ENCODE peak calls at places on chromosomes 6 and 20, in nine cellular contexts. C is Panc1, V is SK-N-SH, P is K562, S is stomach, N is breast epithelium, O is esophagus muscularis mucosa, Z is HL-60, K is HepG2. A is an unnamed sample.

GRCh38 chr6:164130151-164130550 is 715.6 kb downstream of the QKI start:
- DNase-seq in S (no peak), K (no peak), O (no peak), N (no peak), V (peak; percentile 52), C (no peak), P (no peak), Z (no peak), A (no peak)

GRCh38 chr6:168035661-168036616 is 38.5 kb downstream of the KIF25 start:
- DNase-seq in O (no peak), V (peak; percentile 59), P (peak; percentile 55), S (no peak), N (no peak), C (no peak), Z (no peak), K (no peak), A (no peak)

GRCh38 chr6:91020741-91021140 is 433.9 kb upstream of the MAP3K7 start:
- DNase-seq in Z (no peak), N (no peak), V (no peak), K (no peak), P (no peak), C (no peak), O (no peak), S (no peak), A (no peak)

GRCh38 chr6:143196525-143197225 is 136.0 kb downstream of the AIG1 start:
- DNase-seq in K (no peak), V (no peak), S (no peak), O (no peak), P (no peak), Z (no peak), N (no peak), C (no peak), A (no peak)

GRCh38 chr20:39424923-39425678 is 463.0 kb downstream of the DHX35 start:
- DNase-seq in N (no peak), C (no peak), O (no peak), K (no peak), V (no peak), S (no peak), P (no peak), Z (no peak), A (no peak)

GRCh38 chr20:40691566-40692239 is 2.7 kb upstream of the MAFB start:
- DNase-seq in N (no peak), C (no peak), S (no peak), Z (no peak), P (no peak), V (no peak), K (no peak), O (no peak), A (no peak)

GRCh38 chr20:9235518-9235917 is 166.6 kb downstream of the PLCB4 start:
- DNase-seq in N (no peak), O (no peak), S (no peak), Z (no peak), K (no peak), C (no peak), V (no peak), P (no peak), A (no peak)

GRCh38 chr6:27250277-27250954 is 2.9 kb downstream of the PRSS16 start:
- DNase-seq in C (no peak), P (no peak), N (no peak), V (peak; percentile 27), Z (no peak), O (no peak), S (no peak), K (no peak), A (no peak)

GRCh38 chr6:42781546-42781810 is 374 bp upstream of the BICRAL start:
- DNase-seq in K (no peak), O (no peak), P (peak; percentile 40), Z (no peak), C (no peak), V (peak; percentile 54), S (no peak), N (no peak), A (no peak)

GRCh38 chr6:168440520-168441433 is at the start of gene SMOC2:
- DNase-seq in N (no peak), V (peak; percentile 82), C (no peak), K (no peak), P (no peak), Z (no peak), O (no peak), S (no peak), A (no peak)

GRCh38 chr20:4087923-4088322 is 72.6 kb upstream of the RNF24 start:
- DNase-seq in V (no peak), C (no peak), O (no peak), Z (no peak), S (no peak), N (no peak), P (no peak), K (no peak), A (no peak)

GRCh38 chr6:52077180-52077884 is 10.1 kb downstream of the PKHD1 start:
- DNase-seq in V (peak; percentile 3), C (no peak), O (no peak), K (no peak), Z (no peak), S (no peak), P (no peak), N (no peak), A (no peak)

GRCh38 chr20:48750941-48751620 is 76.7 kb downstream of the PREX1 start:
- DNase-seq in Z (peak; percentile 79), N (no peak), O (no peak), C (no peak), S (peak; percentile 51), K (no peak), P (no peak), V (peak; percentile 28), A (no peak)

GRCh38 chr20:34907616-34908469 is 31.4 kb downstream of the ACSS2 start:
- DNase-seq in S (peak; percentile 76), N (peak; percentile 62), V (peak; percentile 82), K (peak; percentile 26), P (no peak), Z (peak; percentile 12), O (no peak), C (peak; percentile 76), A (no peak)

GRCh38 chr6:119138906-119139541 is 60.6 kb upstream of the FAM184A start:
- DNase-seq in V (no peak), K (no peak), Z (no peak), N (no peak), C (no peak), P (no peak), O (no peak), S (no peak), A (no peak)

GRCh38 chr6:138571174-138571573 is 71.9 kb upstream of the NHSL1 start:
- DNase-seq in V (no peak), K (peak; percentile 53), S (no peak), Z (no peak), C (no peak), P (no peak), N (no peak), O (no peak), A (no peak)

GRCh38 chr6:168028181-168028580 is 30.7 kb downstream of the KIF25 start:
- DNase-seq in O (peak; percentile 75), S (no peak), K (no peak), V (no peak), N (no peak), P (no peak), C (no peak), Z (no peak), A (peak; percentile 43)

GRCh38 chr6:146543211-146543939 is at the start of gene RAB32:
- DNase-seq in S (peak; percentile 94), O (peak; percentile 96), Z (peak; percentile 61), V (peak; percentile 95), N (peak; percentile 87), K (peak; percentile 89), P (peak; percentile 88), C (no peak), A (no peak)
- TF ChIP-seq POLR2AphosphoS5 in S (peak; percentile 59), O (peak; percentile 76), Z (peak; percentile 15), V (peak; percentile 23), N (no peak), K (no peak), P (no peak), C (peak; percentile 59), A (no peak)

GRCh38 chr20:54019127-54019526 is 51.3 kb downstream of the BCAS1 start:
- DNase-seq in P (no peak), S (no peak), V (no peak), O (no peak), Z (no peak), N (no peak), C (no peak), K (no peak), A (no peak)
- TF ChIP-seq POLR2AphosphoS5 in P (no peak), S (no peak), V (no peak), O (no peak), Z (no peak), N (no peak), C (no peak), K (no peak), A (no peak)

DNA sequence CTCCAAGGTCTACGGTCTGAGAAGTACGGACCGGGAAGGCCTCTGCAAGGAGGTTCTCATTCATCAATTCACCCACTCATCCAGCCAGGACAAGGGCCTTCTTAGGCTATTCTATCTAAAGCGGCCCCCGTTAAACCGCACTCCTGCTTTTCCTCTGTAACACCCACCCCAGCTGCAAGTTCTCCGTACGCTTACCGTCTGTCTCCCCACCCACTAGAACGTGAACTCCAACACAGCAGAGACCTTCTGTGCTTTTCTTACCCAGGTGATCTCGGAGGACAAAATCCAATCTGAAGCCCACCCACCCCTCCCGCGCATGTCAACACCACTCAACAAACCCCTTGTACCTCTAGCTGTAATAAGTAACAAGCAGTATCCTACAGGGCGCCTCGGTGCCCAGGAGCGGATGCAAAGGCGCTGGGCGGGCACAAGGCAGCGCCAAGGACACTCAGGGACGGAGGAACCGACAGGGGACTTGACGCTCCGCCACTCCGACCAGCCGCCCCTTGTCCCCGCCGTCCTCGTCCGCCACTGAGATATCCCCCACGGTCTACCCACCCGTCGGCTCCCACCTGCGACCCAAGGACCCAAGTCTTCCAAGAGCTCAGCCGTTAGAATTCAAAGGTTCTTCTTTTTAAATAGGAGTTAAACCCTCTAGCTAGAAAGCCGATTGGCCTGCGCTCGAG is at the start of gene AURKA:
- DNase-seq in K (peak; percentile 24), O (peak; percentile 91), N (no peak), V (no peak), S (no peak), C (no peak), Z (no peak), P (no peak), A (no peak)
- TF ChIP-seq POLR2AphosphoS5 in K (peak; percentile 82), O (no peak), N (no peak), V (peak; percentile 55), S (no peak), C (peak; percentile 83), Z (no peak), P (peak; percentile 58), A (no peak)

GRCh38 chr20:31663838-31664695 is 26.4 kb downstream of the COX4I2 start:
- DNase-seq in P (no peak), V (no peak), O (no peak), K (peak; percentile 97), C (no peak), S (peak; percentile 79), N (no peak), Z (no peak), A (no peak)
- TF ChIP-seq POLR2AphosphoS5 in P (no peak), V (no peak), O (no peak), K (peak; percentile 60), C (no peak), S (peak; percentile 39), N (no peak), Z (no peak), A (no peak)